ENCODE peak calls at places on chromosomes 5 and 9, in five cellular contexts. S is heart left ventricle, U is spleen, Q is hepatocyte, D is PC-9. L is an unnamed sample.

GRCh38 chr5:110880413-110880812 is 141.6 kb downstream of the SLC25A46 start:
- DNase-seq in D (no peak), S (no peak), Q (peak; percentile 59), U (no peak), L (no peak)

GRCh38 chr5:159975462-159976019 is 33.4 kb upstream of the TTC1 start:
- DNase-seq in Q (peak; percentile 19), S (peak; percentile 32), U (no peak), D (peak; percentile 63), L (no peak)

GRCh38 chr5:23284656-23285055 is 222.8 kb upstream of the PRDM9 start:
- DNase-seq in D (no peak), S (no peak), Q (no peak), U (no peak), L (no peak)

GRCh38 chr9:121604242-121604641 is 47.2 kb upstream of the DAB2IP start:
- DNase-seq in Q (peak; percentile 35), D (no peak), U (no peak), S (no peak), L (no peak)

GRCh38 chr9:129273941-129274709 is 96.1 kb upstream of the IER5L start:
- DNase-seq in Q (no peak), U (peak; percentile 34), D (no peak), S (peak; percentile 4), L (no peak)

GRCh38 chr5:147051193-147051592 is 172.6 kb upstream of the PPP2R2B start:
- DNase-seq in Q (no peak), D (no peak), S (no peak), U (no peak), L (no peak)

GRCh38 chr5:58200451-58200850 is 259.4 kb downstream of the PLK2 start:
- DNase-seq in D (no peak), Q (no peak), U (no peak), S (no peak), L (no peak)

GRCh38 chr9:121613009-121613766 is 38.2 kb upstream of the DAB2IP start:
- DNase-seq in S (no peak), Q (no peak), U (no peak), D (peak; percentile 73), L (no peak)

GRCh38 chr5:151885138-151885908 is 39.3 kb downstream of the GLRA1 start:
- DNase-seq in D (no peak), Q (no peak), S (no peak), U (no peak), L (no peak)

GRCh38 chr9:14830057-14830456 is 80.2 kb downstream of the FREM1 start:
- DNase-seq in S (no peak), U (no peak), D (no peak), Q (no peak), L (no peak)

GRCh38 chr5:54226215-54226614 is 84.2 kb downstream of the ARL15 start:
- DNase-seq in S (no peak), U (no peak), Q (no peak), D (no peak), L (no peak)

GRCh38 chr5:80654054-80654390 is 430 bp upstream of the MSH3 start:
- DNase-seq in D (no peak), Q (peak; percentile 49), S (peak; percentile 18), U (no peak), L (no peak)

GRCh38 chr9:97710356-97711222 is 13.4 kb upstream of the XPA start:
- DNase-seq in U (no peak), S (peak; percentile 35), Q (peak; percentile 87), D (peak; percentile 59), L (peak; percentile 51)

GRCh38 chr5:390571-391491 is 52.1 kb upstream of the EXOC3 start:
- DNase-seq in Q (peak; percentile 3), U (no peak), D (no peak), S (no peak), L (no peak)

GRCh38 chr5:329758-330149 is 8.2 kb downstream of the AHRR start:
- DNase-seq in U (no peak), D (no peak), Q (no peak), S (no peak), L (no peak)

GRCh38 chr9:26043431-26043830 is 365.2 kb upstream of the TUSC1 start:
- DNase-seq in Q (no peak), S (no peak), D (no peak), U (no peak), L (no peak)

GRCh38 chr5:157548513-157549282 is 26.9 kb downstream of the ADAM19 start:
- DNase-seq in S (no peak), Q (no peak), U (no peak), D (peak; percentile 87), L (no peak)

GRCh38 chr5:157549954-157550549 is 25.5 kb downstream of the ADAM19 start:
- DNase-seq in S (no peak), D (no peak), Q (no peak), U (no peak), L (no peak)

GRCh38 chr5:157546456-157547100 is 29.0 kb downstream of the ADAM19 start:
- DNase-seq in S (peak; percentile 54), U (no peak), D (no peak), Q (no peak), L (no peak)

GRCh38 chr5:157549283-157549629 is 26.3 kb downstream of the ADAM19 start:
- DNase-seq in U (no peak), S (no peak), Q (no peak), D (peak; percentile 73), L (no peak)

DNA sequence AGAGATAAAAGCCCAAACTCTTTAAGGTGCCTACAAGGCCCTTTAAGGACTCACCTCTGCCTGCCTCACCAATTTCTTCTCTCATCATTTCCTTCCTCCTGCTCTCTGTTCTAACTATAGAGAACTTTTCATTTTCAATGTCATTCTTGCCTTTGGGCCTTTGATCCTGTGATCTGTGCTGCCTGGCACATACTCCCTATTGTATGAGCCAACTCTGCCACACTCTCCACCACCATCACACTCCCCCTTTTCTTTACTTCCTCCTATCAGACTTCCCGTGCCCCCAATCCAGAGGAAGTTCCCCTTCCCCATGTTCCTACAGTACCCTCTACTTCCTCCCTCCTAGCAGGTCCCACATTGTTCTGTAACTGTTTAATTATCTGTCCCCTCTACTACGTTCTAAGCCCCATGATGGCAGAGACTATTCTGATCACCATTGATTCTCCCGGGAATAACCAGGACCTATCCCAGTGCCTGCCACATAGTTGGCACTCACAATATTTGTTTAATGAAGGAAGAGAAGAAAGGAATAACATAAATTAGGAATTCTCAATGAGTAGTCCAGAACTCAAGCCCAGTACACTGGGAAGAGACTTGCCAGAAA is 27.6 kb downstream of the ADAM19 start:
- DNase-seq in Q (no peak), U (no peak), S (no peak), D (no peak), L (no peak)
- H3K4me3 ChIP-seq in Q (no peak overlapping the region), U (peak overlapping the region; percentile 2), S (no peak overlapping the region), D (no peak overlapping the region), L (no peak overlapping the region)

GRCh38 chr5:141369994-141370848 is at the start of gene PCDHGB3:
- DNase-seq in S (no peak), Q (no peak), U (no peak), D (no peak), L (no peak)

GRCh38 chr5:141371572-141372475 is 1.8 kb downstream of the PCDHGB3 start:
- DNase-seq in D (no peak), U (no peak), Q (no peak), S (no peak), L (no peak)

GRCh38 chr5:141374627-141375026 is 936 bp downstream of the PCDHGA6 start:
- DNase-seq in D (no peak), S (no peak), U (no peak), Q (no peak), L (no peak)

DNA sequence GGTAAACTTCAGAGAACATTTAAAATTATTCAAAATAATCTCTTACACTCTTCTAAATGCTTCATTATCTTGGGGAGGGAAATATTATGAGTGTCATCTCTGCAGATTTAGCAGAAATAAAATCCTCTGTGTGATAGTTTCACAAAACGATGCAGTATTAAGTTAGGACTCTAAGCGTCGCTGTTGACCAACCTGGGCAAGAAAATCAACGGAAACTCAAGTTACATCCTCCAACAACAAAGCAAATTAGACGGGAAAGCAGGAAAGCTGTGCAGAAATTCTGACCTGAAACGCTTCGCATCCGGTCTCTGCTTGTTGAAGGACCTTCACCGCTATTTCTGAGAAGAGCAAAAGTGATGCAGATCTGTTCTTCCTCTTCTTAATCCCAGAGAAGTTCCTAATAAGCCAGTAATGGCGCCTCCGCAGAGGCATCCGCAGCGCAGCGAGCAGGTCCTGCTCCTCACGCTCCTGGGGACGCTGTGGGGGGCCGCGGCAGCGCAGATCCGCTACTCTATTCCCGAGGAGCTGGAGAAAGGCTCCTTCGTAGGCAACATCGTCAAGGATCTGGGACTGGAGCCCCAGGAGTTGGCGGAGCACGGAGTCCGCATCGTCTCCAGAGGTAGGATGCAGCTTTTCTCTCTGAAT is at the start of gene PCDHGA6:
- DNase-seq in S (no peak), Q (no peak), U (no peak), D (no peak), L (no peak)
- H3K4me3 ChIP-seq in S (peak within 1 kb of the TSS; percentile 9), Q (no peak within 1 kb of the TSS), U (peak within 1 kb of the TSS; percentile 55), D (no peak within 1 kb of the TSS), L (no peak within 1 kb of the TSS)

GRCh38 chr9:113578279-113578865 is 114.8 kb downstream of the RGS3 start:
- DNase-seq in D (no peak), Q (no peak), S (no peak), U (peak; percentile 82), L (no peak)

GRCh38 chr9:113578877-113579269 is 115.3 kb downstream of the RGS3 start:
- DNase-seq in Q (peak; percentile 66), D (peak; percentile 91), S (no peak), U (peak; percentile 96), L (peak; percentile 73)

GRCh38 chr9:113580954-113581311 is 117.4 kb downstream of the RGS3 start:
- DNase-seq in U (no peak), Q (no peak), D (no peak), S (no peak), L (no peak)

GRCh38 chr9:113580041-113580953 is 116.8 kb downstream of the RGS3 start:
- DNase-seq in U (peak; percentile 97), S (peak; percentile 75), D (peak; percentile 91), Q (no peak), L (peak; percentile 23)

GRCh38 chr9:113579270-113580040 is 115.9 kb downstream of the RGS3 start:
- DNase-seq in D (peak; percentile 47), U (peak; percentile 93), S (peak; percentile 63), Q (no peak), L (peak; percentile 49)
- H3K4me3 ChIP-seq in D (peak overlapping the region; percentile 45), U (peak overlapping the region; percentile 69), S (no peak overlapping the region), Q (no peak overlapping the region), L (peak overlapping the region; percentile 13)

GRCh38 chr5:175447571-175447970 is 3.6 kb upstream of the DRD1 start:
- DNase-seq in U (no peak), Q (no peak), S (no peak), D (no peak), L (no peak)

GRCh38 chr5:175448276-175448675 is 4.3 kb upstream of the DRD1 start:
- DNase-seq in U (no peak), S (no peak), Q (no peak), D (no peak), L (no peak)

GRCh38 chr5:175444905-175445456 is 999 bp upstream of the DRD1 start:
- DNase-seq in S (no peak), U (no peak), Q (no peak), D (no peak), L (no peak)

GRCh38 chr5:175444060-175444904 is at the start of gene DRD1:
- DNase-seq in D (no peak), Q (peak; percentile 77), S (no peak), U (peak; percentile 81), L (no peak)

DNA sequence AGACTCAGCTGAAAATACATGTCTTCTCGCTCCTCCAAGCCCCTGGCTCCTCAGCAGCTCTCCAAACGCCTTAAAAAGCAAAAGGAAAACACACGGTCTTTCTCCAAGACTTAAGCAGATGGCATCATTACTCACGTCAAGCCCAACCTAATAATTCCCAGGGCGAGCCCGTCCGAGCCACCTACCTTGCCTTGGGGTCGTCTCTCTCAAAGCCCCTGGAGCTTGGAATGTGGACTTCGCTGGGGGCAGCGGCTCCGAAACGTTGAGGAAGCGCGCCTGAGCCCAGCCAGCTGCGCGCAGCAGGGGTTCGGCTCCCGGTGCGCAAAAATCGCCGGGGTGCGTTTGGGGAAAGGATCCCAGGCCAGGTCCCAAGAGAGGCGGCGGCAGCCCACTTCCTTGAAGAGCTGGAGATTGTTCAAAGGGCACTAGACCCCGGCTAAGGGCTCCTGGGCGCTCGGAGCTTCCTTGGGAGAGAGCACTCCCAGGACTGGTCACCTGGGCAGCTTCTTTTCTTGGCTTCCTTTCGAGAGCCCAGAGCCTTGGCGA is 395 bp downstream of the DRD1 start:
- DNase-seq in D (no peak), Q (no peak), S (no peak), U (no peak), L (no peak)
- H3K4me3 ChIP-seq in D (no peak overlapping the region), Q (peak overlapping the region; percentile 47), S (no peak overlapping the region), U (peak overlapping the region; percentile 62), L (no peak overlapping the region)